ENCODE peak calls at places on chromosome 4, in nine cellular contexts. C, W, V, O, Y, H, L, Z and R are unnamed samples.

GRCh38 chr4:142155347-142155746 is 519.0 kb downstream of the IL15 start:
- DNase-seq in C (no peak), W (no peak), V (no peak), O (no peak), Y (no peak), H (no peak), L (no peak), Z (no peak), R (no peak)

GRCh38 chr4:20580907-20581306 is 119.4 kb upstream of the PACRGL start:
- DNase-seq in C (no peak), W (no peak), V (no peak), O (no peak), Y (no peak), H (no peak), L (no peak), Z (no peak), R (no peak)

GRCh38 chr4:2797188-2797544 is 4.3 kb downstream of the SH3BP2 start:
- DNase-seq in C (peak), W (no peak), V (no peak), O (peak), Y (peak), H (no peak), L (peak), Z (no peak), R (no peak)

GRCh38 chr4:171186700-171187099 is 626.5 kb upstream of the GALNTL6 start:
- DNase-seq in C (no peak), W (no peak), V (no peak), O (no peak), Y (no peak), H (no peak), L (no peak), Z (no peak), R (no peak)

GRCh38 chr4:54372951-54373350 is 143.9 kb downstream of the PDGFRA start:
- DNase-seq in C (no peak), W (no peak), V (no peak), O (no peak), Y (no peak), H (no peak), L (no peak), Z (no peak), R (no peak)

GRCh38 chr4:186161138-186161537 is 30.2 kb upstream of the CYP4V2 start:
- DNase-seq in C (no peak), W (no peak), V (peak), O (no peak), Y (no peak), H (no peak), L (no peak), Z (no peak), R (no peak)

GRCh38 chr4:156820931-156821330 is 150.7 kb downstream of the PDGFC start:
- DNase-seq in C (no peak), W (no peak), V (no peak), O (no peak), Y (no peak), H (no peak), L (no peak), Z (no peak), R (no peak)

GRCh38 chr4:153188966-153189801 is 15.1 kb upstream of the TRIM2 start:
- DNase-seq in C (peak), W (no peak), V (no peak), O (no peak), Y (peak), H (no peak), L (no peak), Z (no peak), R (no peak)

GRCh38 chr4:125091031-125091540 is 223.7 kb upstream of the FAT4 start:
- DNase-seq in C (no peak), W (no peak), V (no peak), O (no peak), Y (no peak), H (no peak), L (no peak), Z (no peak), R (no peak)

GRCh38 chr4:187993827-187994226 is 1.7 kb upstream of the ZFP42 start:
- DNase-seq in C (no peak), W (peak), V (no peak), O (no peak), Y (no peak), H (no peak), L (no peak), Z (peak), R (no peak)

GRCh38 chr4:8044244-8044643 is 104.6 kb upstream of the AFAP1 start:
- DNase-seq in C (no peak), W (no peak), V (no peak), O (no peak), Y (no peak), H (no peak), L (no peak), Z (no peak), R (no peak)

GRCh38 chr4:153556441-153556815 is 90.3 kb downstream of the TMEM131L start:
- DNase-seq in C (no peak), W (no peak), V (no peak), O (no peak), Y (no peak), H (no peak), L (no peak), Z (no peak), R (no peak)

GRCh38 chr4:152536545-152537182 is 772 bp upstream of the FBXW7 start:
- DNase-seq in C (no peak), W (peak), V (peak), O (peak), Y (no peak), H (peak), L (no peak), Z (no peak), R (no peak)

GRCh38 chr4:101349346-101350064 is 2.2 kb upstream of the PPP3CA start:
- DNase-seq in C (peak), W (no peak), V (peak), O (peak), Y (peak), H (no peak), L (no peak), Z (no peak), R (no peak)

GRCh38 chr4:2712261-2712842 is 43.8 kb downstream of the TNIP2 start:
- DNase-seq in C (peak), W (no peak), V (no peak), O (no peak), Y (no peak), H (no peak), L (no peak), Z (no peak), R (no peak)

GRCh38 chr4:4647041-4647440 is 105.2 kb upstream of the STX18 start:
- DNase-seq in C (no peak), W (no peak), V (no peak), O (no peak), Y (no peak), H (no peak), L (no peak), Z (no peak), R (no peak)

GRCh38 chr4:170003071-170004070 is 22.8 kb downstream of the MFAP3L start:
- DNase-seq in C (no peak), W (no peak), V (no peak), O (no peak), Y (no peak), H (no peak), L (no peak), Z (no peak), R (no peak)

GRCh38 chr4:1246901-1247810 is 1.8 kb downstream of the CTBP1 start:
- DNase-seq in C (peak), W (peak), V (peak), O (peak), Y (no peak), H (no peak), L (peak), Z (peak), R (peak)

GRCh38 chr4:2938906-2939305 is 24.3 kb downstream of the NOP14 start:
- DNase-seq in C (peak), W (no peak), V (peak), O (no peak), Y (no peak), H (no peak), L (peak), Z (no peak), R (peak)

GRCh38 chr4:176134670-176135069 is 60.7 kb downstream of the SPATA4 start:
- DNase-seq in C (no peak), W (no peak), V (no peak), O (no peak), Y (no peak), H (no peak), L (no peak), Z (no peak), R (no peak)

GRCh38 chr4:88672987-88673386 is 24.6 kb downstream of the NAP1L5 start:
- DNase-seq in C (no peak), W (peak), V (no peak), O (peak), Y (peak), H (peak), L (no peak), Z (peak), R (no peak)

GRCh38 chr4:47222276-47222675 is 190.9 kb downstream of the GABRB1 start:
- DNase-seq in C (no peak), W (no peak), V (no peak), O (no peak), Y (no peak), H (no peak), L (no peak), Z (no peak), R (no peak)

GRCh38 chr4:76630748-76631147 is 195.7 kb downstream of the SHROOM3 start:
- DNase-seq in C (no peak), W (no peak), V (no peak), O (no peak), Y (no peak), H (no peak), L (no peak), Z (no peak), R (no peak)

GRCh38 chr4:110119347-110119746 is 79.1 kb downstream of the ELOVL6 start:
- DNase-seq in C (no peak), W (no peak), V (peak), O (no peak), Y (peak), H (no peak), L (no peak), Z (no peak), R (no peak)

GRCh38 chr4:84914686-84915395 is 51.6 kb downstream of the WDFY3 start:
- DNase-seq in C (no peak), W (no peak), V (no peak), O (no peak), Y (no peak), H (no peak), L (no peak), Z (no peak), R (no peak)

GRCh38 chr4:169663402-169663801 is 43.0 kb downstream of the CLCN3 start:
- DNase-seq in C (no peak), W (no peak), V (no peak), O (no peak), Y (no peak), H (no peak), L (no peak), Z (no peak), R (no peak)

GRCh38 chr4:13544556-13545393 is 467 bp upstream of the NKX3-2 start:
- DNase-seq in C (peak), W (peak), V (peak), O (peak), Y (peak), H (peak), L (no peak), Z (peak), R (peak)

GRCh38 chr4:189506080-189506479 is 434.6 kb upstream of the FRG1 start:
- DNase-seq in C (no peak), W (no peak), V (no peak), O (no peak), Y (no peak), H (no peak), L (no peak), Z (no peak), R (no peak)

GRCh38 chr4:139039044-139039443 is 23.5 kb downstream of the NOCT start:
- DNase-seq in C (no peak), W (no peak), V (no peak), O (no peak), Y (no peak), H (no peak), L (no peak), Z (peak), R (no peak)

GRCh38 chr4:139042981-139043460 is 27.4 kb downstream of the NOCT start:
- DNase-seq in C (peak), W (no peak), V (no peak), O (no peak), Y (no peak), H (no peak), L (no peak), Z (peak), R (no peak)
- TF ChIP-seq CTCF in C (no peak), W (no peak), V (no peak), O (no peak), Y (no peak), H (no peak), L (no peak), Z (no peak), R (no peak)

DNA sequence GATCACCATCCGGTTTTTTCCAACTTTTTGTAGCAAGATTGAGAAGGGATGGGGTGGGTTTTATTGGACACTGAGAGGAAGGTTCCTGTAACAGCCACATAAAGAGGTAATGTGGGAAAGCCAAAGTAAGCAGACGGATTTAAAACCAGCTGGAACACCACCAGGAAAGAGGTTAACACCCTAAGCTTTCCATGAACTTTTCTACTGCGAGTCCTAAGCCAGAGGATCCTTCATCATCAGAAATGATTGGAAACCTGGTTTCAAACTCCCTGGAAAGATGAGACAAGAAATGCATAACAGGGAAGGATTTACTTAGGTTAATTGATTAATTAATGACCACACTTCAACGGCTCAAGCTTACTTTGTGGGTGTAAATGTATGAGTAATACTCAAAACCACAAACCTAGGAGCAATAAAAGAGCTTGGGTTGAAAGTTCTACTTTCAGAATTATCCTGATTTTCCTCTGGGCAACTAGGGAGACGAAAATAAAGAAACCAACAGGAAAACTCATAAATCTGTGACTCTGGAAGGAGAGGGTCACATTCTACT is 91.5 kb downstream of the COX18 start:
- DNase-seq in C (no peak), W (no peak), V (no peak), O (no peak), Y (no peak), H (no peak), L (no peak), Z (no peak), R (no peak)
- TF ChIP-seq EP300 in C (no peak), W (no peak), V (no peak), O (no peak), Y (no peak), H (no peak), L (no peak), Z (no peak), R (no peak)

DNA sequence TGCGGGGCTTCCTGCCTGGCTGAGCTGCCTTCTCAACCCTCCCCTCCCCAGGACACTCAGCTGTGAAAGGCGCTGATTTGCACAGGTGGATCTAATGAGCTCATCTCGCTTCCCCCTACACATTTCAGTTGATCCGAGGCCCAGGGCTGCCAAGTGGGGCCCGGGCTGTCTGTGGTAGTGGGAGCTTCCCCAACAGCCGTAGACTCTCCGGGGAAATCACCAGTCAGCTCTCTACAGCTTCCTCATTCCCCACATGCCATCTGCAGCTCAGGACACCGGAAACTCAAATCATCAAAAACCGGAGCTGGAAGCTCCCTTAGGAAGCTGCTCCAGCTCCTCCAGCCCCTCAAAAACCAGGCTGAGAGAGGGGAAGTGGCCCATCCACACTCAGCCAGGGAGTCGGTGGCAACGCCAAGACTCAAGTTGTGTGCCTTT is 56.2 kb downstream of the SMIM20 start:
- DNase-seq in C (peak), W (no peak), V (peak), O (no peak), Y (no peak), H (no peak), L (no peak), Z (no peak), R (peak)
- TF ChIP-seq POLR2AphosphoS5 in C (no peak), W (no peak), V (no peak), O (no peak), Y (no peak), H (no peak), L (no peak), Z (no peak), R (no peak)

DNA sequence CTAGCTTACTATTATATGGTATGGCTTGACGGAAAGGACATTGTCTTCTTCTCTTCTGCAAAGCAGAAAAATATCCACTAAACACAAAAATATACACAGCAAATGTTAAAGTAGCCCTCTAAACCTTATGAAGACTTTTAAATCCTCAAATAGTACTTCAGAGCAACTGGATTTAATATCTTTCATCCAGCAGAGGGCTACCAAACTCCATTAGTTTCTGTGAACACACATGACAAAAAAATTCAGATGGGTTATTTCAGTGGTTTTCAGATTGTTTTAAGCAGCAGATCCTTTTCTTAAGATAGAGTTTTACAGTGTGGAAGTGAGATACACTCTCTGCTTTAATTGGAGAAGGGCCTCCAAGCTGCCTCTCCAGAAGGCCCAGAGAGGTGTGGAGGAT is 56.6 kb downstream of the ANK2 start:
- DNase-seq in C (no peak), W (no peak), V (no peak), O (peak), Y (no peak), H (peak), L (no peak), Z (no peak), R (no peak)
- TF ChIP-seq CTCF in C (peak), W (no peak), V (no peak), O (peak), Y (no peak), H (peak), L (no peak), Z (peak), R (peak)

DNA sequence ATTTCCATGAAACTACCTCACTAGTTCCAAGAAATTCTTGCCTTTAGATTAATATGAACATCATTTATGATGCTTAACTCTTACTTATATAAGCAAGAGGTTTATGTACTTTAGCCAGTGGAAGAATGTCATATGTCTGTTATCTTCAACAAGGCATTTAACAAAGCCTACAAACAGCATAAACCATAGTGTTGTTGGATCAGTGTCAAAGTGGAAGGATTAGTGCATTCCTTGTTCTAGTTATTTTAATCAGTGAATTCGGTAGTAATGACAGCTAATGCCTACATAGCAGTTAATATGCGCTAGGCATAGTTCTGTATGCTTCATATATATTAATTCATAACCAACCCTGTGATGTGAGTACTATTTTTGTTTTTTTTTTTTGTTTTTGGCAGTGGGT is 3.1 kb downstream of the PI4K2B start:
- DNase-seq in C (no peak), W (no peak), V (no peak), O (no peak), Y (no peak), H (no peak), L (no peak), Z (no peak), R (no peak)
- TF ChIP-seq EP300 in C (no peak), W (no peak), V (no peak), O (no peak), Y (no peak), H (no peak), L (no peak), Z (no peak), R (no peak)